ENCODE peak calls at places on chromosome 1, in four cellular contexts. R is NAMALWA; K is HT-29; T is stimulated activated naive CD4-positive, alpha-beta T cell. C is an unnamed sample.

GRCh38 chr1:224113918-224114786 is at the start of gene FBXO28:
- DNase-seq in R (peak; percentile 96), K (peak; percentile 94), T (peak; percentile 88), C (peak; percentile 96)

GRCh38 chr1:228274452-228275153 is 66.8 kb downstream of the OBSCN start:
- DNase-seq in R (no peak), K (no peak), T (no peak), C (no peak)

GRCh38 chr1:223702735-223703667 is 9.3 kb upstream of the CAPN2 start:
- DNase-seq in R (no peak), K (no peak), T (no peak), C (no peak)

GRCh38 chr1:205698921-205699320 is 18.6 kb upstream of the SLC45A3 start:
- DNase-seq in R (no peak), K (no peak), T (no peak), C (no peak)

GRCh38 chr1:172449012-172449584 is 5.2 kb upstream of the PIGC start:
- DNase-seq in R (no peak), K (peak; percentile 88), T (no peak), C (peak; percentile 83)

GRCh38 chr1:220787069-220787614 is 429 bp downstream of the MTARC1 start:
- DNase-seq in R (no peak), K (peak; percentile 74), T (no peak), C (peak; percentile 82)

GRCh38 chr1:227937031-227937430 is 10.7 kb downstream of the WNT9A start:
- DNase-seq in R (no peak), K (no peak), T (no peak), C (no peak)

GRCh38 chr1:175857756-175858155 is 114.4 kb upstream of the TNR start:
- DNase-seq in R (no peak), K (no peak), T (no peak), C (no peak)

GRCh38 chr1:113333056-113333455 is 57.3 kb upstream of the MAGI3 start:
- DNase-seq in R (no peak), K (no peak), T (no peak), C (no peak)

GRCh38 chr1:95282496-95282850 is 48.5 kb downstream of the RWDD3 start:
- DNase-seq in R (no peak), K (no peak), T (no peak), C (no peak)

GRCh38 chr1:200154069-200154767 is 126.7 kb downstream of the NR5A2 start:
- DNase-seq in R (peak; percentile 89), K (no peak), T (peak; percentile 42), C (peak; percentile 56)

GRCh38 chr1:214447557-214447871 is 103.9 kb downstream of the PTPN14 start:
- DNase-seq in R (no peak), K (no peak), T (no peak), C (no peak)

GRCh38 chr1:87795615-87796337 is 467.1 kb downstream of the LMO4 start:
- DNase-seq in R (no peak), K (peak; percentile 88), T (no peak), C (peak; percentile 82)